ENCODE peak calls at places on chromosomes 13 and 19, in four cellular contexts. E is OCI-LY7, K is left ventricle myocardium inferior, P is head of caudate nucleus. S is an unnamed sample.

GRCh38 chr19:821228-821975 is at the start of gene PLPPR3:
- DNase-seq in P (no peak), K (no peak), E (no peak), S (no peak)

GRCh38 chr13:103289661-103290060 is 223.4 kb upstream of the SLC10A2 start:
- DNase-seq in E (no peak), K (no peak), P (no peak), S (no peak)

GRCh38 chr13:45295536-45295935 is 45.4 kb downstream of the TPT1 start:
- DNase-seq in P (no peak), K (no peak), E (no peak), S (no peak)

GRCh38 chr13:93620366-93620765 is 393.8 kb downstream of the GPC6 start:
- DNase-seq in P (no peak), E (no peak), K (no peak), S (no peak)

GRCh38 chr13:65292488-65292901 is 1937.6 kb downstream of the PCDH9 start:
- DNase-seq in K (no peak), P (no peak), E (no peak), S (no peak)

GRCh38 chr19:18366027-18366435 is 19.9 kb upstream of the GDF15 start:
- DNase-seq in P (no peak), K (no peak), E (no peak), S (no peak)

GRCh38 chr13:45047394-45048328 is 58.3 kb downstream of the GPALPP1 start:
- DNase-seq in E (peak), P (peak), K (peak), S (peak)

GRCh38 chr13:110711778-110712070 is 1.8 kb upstream of the ING1 start:
- DNase-seq in K (no peak), P (no peak), E (no peak), S (no peak)

GRCh38 chr13:47126432-47126831 is 229.6 kb upstream of the HTR2A start:
- DNase-seq in E (no peak), K (no peak), P (no peak), S (no peak)

GRCh38 chr13:105806335-105806920 is 729.0 kb downstream of the EFNB2 start:
- DNase-seq in P (no peak), K (no peak), E (no peak), S (no peak)

GRCh38 chr19:862529-863304 is 3.3 kb downstream of the CFD start:
- DNase-seq in E (peak), K (no peak), P (no peak), S (peak)

GRCh38 chr19:12527034-12527836 is 24.0 kb downstream of the ZNF564 start:
- DNase-seq in P (no peak), E (peak), K (no peak), S (no peak)

GRCh38 chr19:51246153-51246552 is 4.7 kb upstream of the SIGLECL1 start:
- DNase-seq in K (no peak), E (no peak), P (no peak), S (no peak)

GRCh38 chr13:33554919-33555791 is 262.8 kb upstream of the RFC3 start:
- DNase-seq in P (no peak), E (no peak), K (no peak), S (peak)

GRCh38 chr13:33611016-33611805 is 206.7 kb upstream of the RFC3 start:
- DNase-seq in E (no peak), P (peak), K (peak), S (no peak)

S was measured in GM13976.